ENCODE peak calls at places on chromosomes 12 and 14, in nine cellular contexts. One of them, this sample, is unnamed.

GRCh38 chr14:91219505-91220389 is 24.8 kb downstream of the GPR68 start:
- DNase-seq in NCI-H510A treated with DMSO at 0.1 percent for 48 hours: no peak
- DNase-seq in NCI-H1092: no peak
- DNase-seq in stimulated activated naive CD8-positive, alpha-beta T cell treated with anti-CD3 and anti-CD28 coated beads, Interleukin-15, Interleukin-2, amounts not matched to agents 100 U/mL and 50 U/mL, for 24 hours: no peak
- DNase-seq in non-pigmented ciliary epithelial cell: no peak
- DNase-seq in RPMI7951: no peak
- DNase-seq in HuH-7.5: no peak
- DNase-seq in NCI-H146: no peak
- DNase-seq in T1000: no peak
- DNase-seq in this sample: no peak

GRCh38 chr14:89232366-89233070 is 184.5 kb downstream of the FOXN3 start:
- DNase-seq in NCI-H1092: no peak
- DNase-seq in T1000: no peak
- DNase-seq in non-pigmented ciliary epithelial cell: no peak
- DNase-seq in stimulated activated naive CD8-positive, alpha-beta T cell treated with anti-CD3 and anti-CD28 coated beads, Interleukin-15, Interleukin-2, amounts not matched to agents 100 U/mL and 50 U/mL, for 24 hours: no peak
- DNase-seq in NCI-H146: no peak
- DNase-seq in HuH-7.5: no peak
- DNase-seq in RPMI7951: no peak
- DNase-seq in NCI-H510A treated with DMSO at 0.1 percent for 48 hours: peak
- DNase-seq in this sample: no peak

GRCh38 chr14:81465507-81466228 is 65.5 kb upstream of the STON2 start:
- DNase-seq in NCI-H1092: no peak
- DNase-seq in HuH-7.5: no peak
- DNase-seq in non-pigmented ciliary epithelial cell: no peak
- DNase-seq in stimulated activated naive CD8-positive, alpha-beta T cell treated with anti-CD3 and anti-CD28 coated beads, Interleukin-15, Interleukin-2, amounts not matched to agents 100 U/mL and 50 U/mL, for 24 hours: no peak
- DNase-seq in NCI-H510A treated with DMSO at 0.1 percent for 48 hours: no peak
- DNase-seq in RPMI7951: no peak
- DNase-seq in NCI-H146: no peak
- DNase-seq in T1000: no peak
- DNase-seq in this sample: no peak

GRCh38 chr14:24392327-24393098 is 6.3 kb upstream of the NYNRIN start:
- DNase-seq in non-pigmented ciliary epithelial cell: peak
- DNase-seq in stimulated activated naive CD8-positive, alpha-beta T cell treated with anti-CD3 and anti-CD28 coated beads, Interleukin-15, Interleukin-2, amounts not matched to agents 100 U/mL and 50 U/mL, for 24 hours: no peak
- DNase-seq in NCI-H146: peak
- DNase-seq in T1000: no peak
- DNase-seq in HuH-7.5: no peak
- DNase-seq in NCI-H510A treated with DMSO at 0.1 percent for 48 hours: peak
- DNase-seq in RPMI7951: no peak
- DNase-seq in NCI-H1092: no peak
- DNase-seq in this sample: no peak

GRCh38 chr12:11758838-11759509 is 109.5 kb downstream of the ETV6 start:
- DNase-seq in HuH-7.5: no peak
- DNase-seq in NCI-H146: no peak
- DNase-seq in T1000: no peak
- DNase-seq in RPMI7951: no peak
- DNase-seq in non-pigmented ciliary epithelial cell: no peak
- DNase-seq in stimulated activated naive CD8-positive, alpha-beta T cell treated with anti-CD3 and anti-CD28 coated beads, Interleukin-15, Interleukin-2, amounts not matched to agents 100 U/mL and 50 U/mL, for 24 hours: no peak
- DNase-seq in NCI-H510A treated with DMSO at 0.1 percent for 48 hours: no peak
- DNase-seq in NCI-H1092: no peak
- DNase-seq in this sample: no peak

GRCh38 chr12:123115409-123116111 is 35.3 kb downstream of the PITPNM2 start:
- DNase-seq in NCI-H1092: no peak
- DNase-seq in stimulated activated naive CD8-positive, alpha-beta T cell treated with anti-CD3 and anti-CD28 coated beads, Interleukin-15, Interleukin-2, amounts not matched to agents 100 U/mL and 50 U/mL, for 24 hours: no peak
- DNase-seq in HuH-7.5: no peak
- DNase-seq in NCI-H510A treated with DMSO at 0.1 percent for 48 hours: no peak
- DNase-seq in NCI-H146: no peak
- DNase-seq in RPMI7951: peak
- DNase-seq in T1000: peak
- DNase-seq in non-pigmented ciliary epithelial cell: peak
- DNase-seq in this sample: no peak

GRCh38 chr14:100140452-100141132 is 18.9 kb downstream of the DEGS2 start:
- DNase-seq in non-pigmented ciliary epithelial cell: no peak
- DNase-seq in HuH-7.5: no peak
- DNase-seq in NCI-H1092: no peak
- DNase-seq in T1000: no peak
- DNase-seq in NCI-H146: no peak
- DNase-seq in RPMI7951: peak
- DNase-seq in NCI-H510A treated with DMSO at 0.1 percent for 48 hours: peak
- DNase-seq in stimulated activated naive CD8-positive, alpha-beta T cell treated with anti-CD3 and anti-CD28 coated beads, Interleukin-15, Interleukin-2, amounts not matched to agents 100 U/mL and 50 U/mL, for 24 hours: no peak
- DNase-seq in this sample: no peak

GRCh38 chr12:32047846-32048245 is 58.8 kb upstream of the BICD1 start:
- DNase-seq in NCI-H510A treated with DMSO at 0.1 percent for 48 hours: no peak
- DNase-seq in NCI-H1092: no peak
- DNase-seq in HuH-7.5: no peak
- DNase-seq in stimulated activated naive CD8-positive, alpha-beta T cell treated with anti-CD3 and anti-CD28 coated beads, Interleukin-15, Interleukin-2, amounts not matched to agents 100 U/mL and 50 U/mL, for 24 hours: no peak
- DNase-seq in non-pigmented ciliary epithelial cell: no peak
- DNase-seq in NCI-H146: peak
- DNase-seq in RPMI7951: no peak
- DNase-seq in T1000: no peak
- DNase-seq in this sample: no peak

GRCh38 chr12:65536876-65537661 is 258.6 kb downstream of the MSRB3 start:
- DNase-seq in NCI-H1092: no peak
- DNase-seq in RPMI7951: peak
- DNase-seq in NCI-H510A treated with DMSO at 0.1 percent for 48 hours: no peak
- DNase-seq in T1000: no peak
- DNase-seq in NCI-H146: no peak
- DNase-seq in non-pigmented ciliary epithelial cell: peak
- DNase-seq in HuH-7.5: no peak
- DNase-seq in stimulated activated naive CD8-positive, alpha-beta T cell treated with anti-CD3 and anti-CD28 coated beads, Interleukin-15, Interleukin-2, amounts not matched to agents 100 U/mL and 50 U/mL, for 24 hours: no peak
- DNase-seq in this sample: peak

GRCh38 chr12:120094485-120094884 is 22.1 kb downstream of the RAB35 start:
- DNase-seq in T1000: no peak
- DNase-seq in non-pigmented ciliary epithelial cell: no peak
- DNase-seq in HuH-7.5: no peak
- DNase-seq in NCI-H510A treated with DMSO at 0.1 percent for 48 hours: no peak
- DNase-seq in NCI-H1092: no peak
- DNase-seq in stimulated activated naive CD8-positive, alpha-beta T cell treated with anti-CD3 and anti-CD28 coated beads, Interleukin-15, Interleukin-2, amounts not matched to agents 100 U/mL and 50 U/mL, for 24 hours: no peak
- DNase-seq in NCI-H146: no peak
- DNase-seq in RPMI7951: no peak
- DNase-seq in this sample: no peak

GRCh38 chr14:77601846-77602609 is 14.4 kb downstream of the SPTLC2 start:
- DNase-seq in RPMI7951: no peak
- DNase-seq in NCI-H146: no peak
- DNase-seq in NCI-H1092: no peak
- DNase-seq in non-pigmented ciliary epithelial cell: no peak
- DNase-seq in HuH-7.5: no peak
- DNase-seq in NCI-H510A treated with DMSO at 0.1 percent for 48 hours: no peak
- DNase-seq in T1000: no peak
- DNase-seq in stimulated activated naive CD8-positive, alpha-beta T cell treated with anti-CD3 and anti-CD28 coated beads, Interleukin-15, Interleukin-2, amounts not matched to agents 100 U/mL and 50 U/mL, for 24 hours: no peak
- DNase-seq in this sample: no peak

GRCh38 chr14:64736271-64737131 is 32.3 kb downstream of the PLEKHG3 start:
- DNase-seq in HuH-7.5: no peak
- DNase-seq in NCI-H1092: peak
- DNase-seq in non-pigmented ciliary epithelial cell: no peak
- DNase-seq in NCI-H146: peak
- DNase-seq in T1000: no peak
- DNase-seq in stimulated activated naive CD8-positive, alpha-beta T cell treated with anti-CD3 and anti-CD28 coated beads, Interleukin-15, Interleukin-2, amounts not matched to agents 100 U/mL and 50 U/mL, for 24 hours: no peak
- DNase-seq in RPMI7951: no peak
- DNase-seq in NCI-H510A treated with DMSO at 0.1 percent for 48 hours: peak
- DNase-seq in this sample: no peak

GRCh38 chr14:68466491-68466977 is 326.3 kb downstream of the ZFP36L1 start:
- DNase-seq in NCI-H146: no peak
- DNase-seq in NCI-H510A treated with DMSO at 0.1 percent for 48 hours: no peak
- DNase-seq in NCI-H1092: no peak
- DNase-seq in T1000: no peak
- DNase-seq in HuH-7.5: no peak
- DNase-seq in stimulated activated naive CD8-positive, alpha-beta T cell treated with anti-CD3 and anti-CD28 coated beads, Interleukin-15, Interleukin-2, amounts not matched to agents 100 U/mL and 50 U/mL, for 24 hours: no peak
- DNase-seq in non-pigmented ciliary epithelial cell: peak
- DNase-seq in RPMI7951: peak
- DNase-seq in this sample: no peak

GRCh38 chr12:42135264-42135814 is 9.3 kb downstream of the GXYLT1 start:
- DNase-seq in non-pigmented ciliary epithelial cell: no peak
- DNase-seq in T1000: no peak
- DNase-seq in stimulated activated naive CD8-positive, alpha-beta T cell treated with anti-CD3 and anti-CD28 coated beads, Interleukin-15, Interleukin-2, amounts not matched to agents 100 U/mL and 50 U/mL, for 24 hours: no peak
- DNase-seq in NCI-H510A treated with DMSO at 0.1 percent for 48 hours: no peak
- DNase-seq in NCI-H146: no peak
- DNase-seq in NCI-H1092: no peak
- DNase-seq in RPMI7951: peak
- DNase-seq in HuH-7.5: no peak
- DNase-seq in this sample: no peak

GRCh38 chr12:2739832-2740641 is 54.7 kb upstream of the FKBP4 start:
- DNase-seq in NCI-H510A treated with DMSO at 0.1 percent for 48 hours: no peak
- DNase-seq in NCI-H1092: peak
- DNase-seq in RPMI7951: peak
- DNase-seq in stimulated activated naive CD8-positive, alpha-beta T cell treated with anti-CD3 and anti-CD28 coated beads, Interleukin-15, Interleukin-2, amounts not matched to agents 100 U/mL and 50 U/mL, for 24 hours: no peak
- DNase-seq in HuH-7.5: no peak
- DNase-seq in T1000: peak
- DNase-seq in NCI-H146: no peak
- DNase-seq in non-pigmented ciliary epithelial cell: no peak
- DNase-seq in this sample: peak

GRCh38 chr12:12903642-12904609 is 12.6 kb downstream of the GPRC5A start:
- DNase-seq in NCI-H1092: no peak
- DNase-seq in T1000: no peak
- DNase-seq in non-pigmented ciliary epithelial cell: no peak
- DNase-seq in RPMI7951: no peak
- DNase-seq in HuH-7.5: no peak
- DNase-seq in stimulated activated naive CD8-positive, alpha-beta T cell treated with anti-CD3 and anti-CD28 coated beads, Interleukin-15, Interleukin-2, amounts not matched to agents 100 U/mL and 50 U/mL, for 24 hours: no peak
- DNase-seq in NCI-H146: no peak
- DNase-seq in NCI-H510A treated with DMSO at 0.1 percent for 48 hours: no peak
- DNase-seq in this sample: no peak

GRCh38 chr12:32586390-32586789 is 92.7 kb upstream of the DNM1L start:
- DNase-seq in stimulated activated naive CD8-positive, alpha-beta T cell treated with anti-CD3 and anti-CD28 coated beads, Interleukin-15, Interleukin-2, amounts not matched to agents 100 U/mL and 50 U/mL, for 24 hours: peak
- DNase-seq in NCI-H1092: no peak
- DNase-seq in T1000: peak
- DNase-seq in HuH-7.5: no peak
- DNase-seq in RPMI7951: peak
- DNase-seq in NCI-H510A treated with DMSO at 0.1 percent for 48 hours: no peak
- DNase-seq in non-pigmented ciliary epithelial cell: peak
- DNase-seq in NCI-H146: no peak
- DNase-seq in this sample: no peak

GRCh38 chr12:104063712-104064030 is 660 bp upstream of the HCFC2 start:
- DNase-seq in T1000: no peak
- DNase-seq in RPMI7951: peak
- DNase-seq in NCI-H146: peak
- DNase-seq in HuH-7.5: no peak
- DNase-seq in NCI-H510A treated with DMSO at 0.1 percent for 48 hours: no peak
- DNase-seq in NCI-H1092: no peak
- DNase-seq in stimulated activated naive CD8-positive, alpha-beta T cell treated with anti-CD3 and anti-CD28 coated beads, Interleukin-15, Interleukin-2, amounts not matched to agents 100 U/mL and 50 U/mL, for 24 hours: no peak
- DNase-seq in non-pigmented ciliary epithelial cell: no peak
- DNase-seq in this sample: no peak

GRCh38 chr12:118402251-118402650 is 25.9 kb downstream of the SUDS3 start:
- DNase-seq in NCI-H1092: no peak
- DNase-seq in stimulated activated naive CD8-positive, alpha-beta T cell treated with anti-CD3 and anti-CD28 coated beads, Interleukin-15, Interleukin-2, amounts not matched to agents 100 U/mL and 50 U/mL, for 24 hours: no peak
- DNase-seq in non-pigmented ciliary epithelial cell: peak
- DNase-seq in NCI-H510A treated with DMSO at 0.1 percent for 48 hours: no peak
- DNase-seq in T1000: no peak
- DNase-seq in NCI-H146: no peak
- DNase-seq in RPMI7951: peak
- DNase-seq in HuH-7.5: no peak
- DNase-seq in this sample: no peak

GRCh38 chr14:60656755-60657608 is 7.7 kb upstream of the SIX1 start:
- DNase-seq in RPMI7951: peak
- DNase-seq in non-pigmented ciliary epithelial cell: no peak
- DNase-seq in NCI-H146: peak
- DNase-seq in stimulated activated naive CD8-positive, alpha-beta T cell treated with anti-CD3 and anti-CD28 coated beads, Interleukin-15, Interleukin-2, amounts not matched to agents 100 U/mL and 50 U/mL, for 24 hours: peak
- DNase-seq in HuH-7.5: peak
- DNase-seq in NCI-H1092: peak
- DNase-seq in T1000: no peak
- DNase-seq in NCI-H510A treated with DMSO at 0.1 percent for 48 hours: peak
- DNase-seq in this sample: peak

GRCh38 chr14:64605926-64606685 is 56.3 kb downstream of the PPP1R36 start:
- DNase-seq in non-pigmented ciliary epithelial cell: no peak
- DNase-seq in NCI-H510A treated with DMSO at 0.1 percent for 48 hours: no peak
- DNase-seq in HuH-7.5: no peak
- DNase-seq in T1000: no peak
- DNase-seq in NCI-H1092: no peak
- DNase-seq in stimulated activated naive CD8-positive, alpha-beta T cell treated with anti-CD3 and anti-CD28 coated beads, Interleukin-15, Interleukin-2, amounts not matched to agents 100 U/mL and 50 U/mL, for 24 hours: no peak
- DNase-seq in NCI-H146: no peak
- DNase-seq in RPMI7951: peak
- DNase-seq in this sample: no peak

GRCh38 chr14:24277606-24278321 is 6.4 kb upstream of the RABGGTA start:
- DNase-seq in stimulated activated naive CD8-positive, alpha-beta T cell treated with anti-CD3 and anti-CD28 coated beads, Interleukin-15, Interleukin-2, amounts not matched to agents 100 U/mL and 50 U/mL, for 24 hours: peak
- DNase-seq in non-pigmented ciliary epithelial cell: no peak
- DNase-seq in HuH-7.5: no peak
- DNase-seq in RPMI7951: no peak
- DNase-seq in NCI-H146: no peak
- DNase-seq in T1000: no peak
- DNase-seq in NCI-H1092: no peak
- DNase-seq in NCI-H510A treated with DMSO at 0.1 percent for 48 hours: no peak
- DNase-seq in this sample: no peak

GRCh38 chr14:68623307-68623706 is 169.6 kb downstream of the ZFP36L1 start:
- DNase-seq in T1000: no peak
- DNase-seq in NCI-H146: no peak
- DNase-seq in stimulated activated naive CD8-positive, alpha-beta T cell treated with anti-CD3 and anti-CD28 coated beads, Interleukin-15, Interleukin-2, amounts not matched to agents 100 U/mL and 50 U/mL, for 24 hours: no peak
- DNase-seq in NCI-H510A treated with DMSO at 0.1 percent for 48 hours: no peak
- DNase-seq in RPMI7951: no peak
- DNase-seq in NCI-H1092: no peak
- DNase-seq in non-pigmented ciliary epithelial cell: no peak
- DNase-seq in HuH-7.5: no peak
- DNase-seq in this sample: no peak

GRCh38 chr12:19572920-19573558 is 133.7 kb downstream of the AEBP2 start:
- DNase-seq in NCI-H510A treated with DMSO at 0.1 percent for 48 hours: peak
- DNase-seq in NCI-H146: peak
- DNase-seq in non-pigmented ciliary epithelial cell: peak
- DNase-seq in HuH-7.5: peak
- DNase-seq in stimulated activated naive CD8-positive, alpha-beta T cell treated with anti-CD3 and anti-CD28 coated beads, Interleukin-15, Interleukin-2, amounts not matched to agents 100 U/mL and 50 U/mL, for 24 hours: peak
- DNase-seq in NCI-H1092: peak
- DNase-seq in T1000: no peak
- DNase-seq in RPMI7951: peak
- DNase-seq in this sample: no peak

GRCh38 chr12:12384601-12385321 is 27.9 kb downstream of the BORCS5 start:
- DNase-seq in NCI-H510A treated with DMSO at 0.1 percent for 48 hours: no peak
- DNase-seq in RPMI7951: no peak
- DNase-seq in T1000: no peak
- DNase-seq in NCI-H1092: no peak
- DNase-seq in NCI-H146: peak
- DNase-seq in HuH-7.5: peak
- DNase-seq in stimulated activated naive CD8-positive, alpha-beta T cell treated with anti-CD3 and anti-CD28 coated beads, Interleukin-15, Interleukin-2, amounts not matched to agents 100 U/mL and 50 U/mL, for 24 hours: peak
- DNase-seq in non-pigmented ciliary epithelial cell: no peak
- DNase-seq in this sample: no peak

GRCh38 chr14:39034481-39035296 is 68.3 kb downstream of the SEC23A start:
- DNase-seq in NCI-H1092: no peak
- DNase-seq in HuH-7.5: no peak
- DNase-seq in stimulated activated naive CD8-positive, alpha-beta T cell treated with anti-CD3 and anti-CD28 coated beads, Interleukin-15, Interleukin-2, amounts not matched to agents 100 U/mL and 50 U/mL, for 24 hours: no peak
- DNase-seq in NCI-H146: peak
- DNase-seq in non-pigmented ciliary epithelial cell: no peak
- DNase-seq in RPMI7951: no peak
- DNase-seq in T1000: no peak
- DNase-seq in NCI-H510A treated with DMSO at 0.1 percent for 48 hours: peak
- DNase-seq in this sample: no peak

GRCh38 chr12:50845021-50845647 is 2.4 kb downstream of the TMPRSS12 start:
- DNase-seq in HuH-7.5: no peak
- DNase-seq in NCI-H146: no peak
- DNase-seq in T1000: no peak
- DNase-seq in RPMI7951: no peak
- DNase-seq in NCI-H510A treated with DMSO at 0.1 percent for 48 hours: no peak
- DNase-seq in NCI-H1092: no peak
- DNase-seq in stimulated activated naive CD8-positive, alpha-beta T cell treated with anti-CD3 and anti-CD28 coated beads, Interleukin-15, Interleukin-2, amounts not matched to agents 100 U/mL and 50 U/mL, for 24 hours: no peak
- DNase-seq in non-pigmented ciliary epithelial cell: no peak
- DNase-seq in this sample: no peak

GRCh38 chr12:111826316-111826715 is 15.7 kb upstream of the MAPKAPK5 start:
- DNase-seq in stimulated activated naive CD8-positive, alpha-beta T cell treated with anti-CD3 and anti-CD28 coated beads, Interleukin-15, Interleukin-2, amounts not matched to agents 100 U/mL and 50 U/mL, for 24 hours: no peak
- DNase-seq in HuH-7.5: no peak
- DNase-seq in NCI-H510A treated with DMSO at 0.1 percent for 48 hours: no peak
- DNase-seq in NCI-H146: no peak
- DNase-seq in non-pigmented ciliary epithelial cell: no peak
- DNase-seq in NCI-H1092: no peak
- DNase-seq in RPMI7951: no peak
- DNase-seq in T1000: no peak
- DNase-seq in this sample: no peak

GRCh38 chr14:64682173-64682710 is 22.0 kb upstream of the PLEKHG3 start:
- DNase-seq in non-pigmented ciliary epithelial cell: no peak
- DNase-seq in NCI-H1092: no peak
- DNase-seq in RPMI7951: peak
- DNase-seq in T1000: no peak
- DNase-seq in HuH-7.5: no peak
- DNase-seq in NCI-H146: no peak
- DNase-seq in NCI-H510A treated with DMSO at 0.1 percent for 48 hours: no peak
- DNase-seq in stimulated activated naive CD8-positive, alpha-beta T cell treated with anti-CD3 and anti-CD28 coated beads, Interleukin-15, Interleukin-2, amounts not matched to agents 100 U/mL and 50 U/mL, for 24 hours: no peak
- DNase-seq in this sample: no peak

GRCh38 chr12:67661311-67662011 is 12.9 kb downstream of the DYRK2 start:
- DNase-seq in non-pigmented ciliary epithelial cell: no peak
- DNase-seq in RPMI7951: peak
- DNase-seq in NCI-H146: no peak
- DNase-seq in NCI-H510A treated with DMSO at 0.1 percent for 48 hours: no peak
- DNase-seq in T1000: no peak
- DNase-seq in HuH-7.5: no peak
- DNase-seq in stimulated activated naive CD8-positive, alpha-beta T cell treated with anti-CD3 and anti-CD28 coated beads, Interleukin-15, Interleukin-2, amounts not matched to agents 100 U/mL and 50 U/mL, for 24 hours: no peak
- DNase-seq in NCI-H1092: no peak
- DNase-seq in this sample: no peak

GRCh38 chr14:61322011-61322798 is 826 bp downstream of the PRKCH start:
- DNase-seq in HuH-7.5: no peak
- DNase-seq in NCI-H1092: no peak
- DNase-seq in stimulated activated naive CD8-positive, alpha-beta T cell treated with anti-CD3 and anti-CD28 coated beads, Interleukin-15, Interleukin-2, amounts not matched to agents 100 U/mL and 50 U/mL, for 24 hours: peak
- DNase-seq in NCI-H146: peak
- DNase-seq in NCI-H510A treated with DMSO at 0.1 percent for 48 hours: no peak
- DNase-seq in T1000: no peak
- DNase-seq in RPMI7951: no peak
- DNase-seq in non-pigmented ciliary epithelial cell: no peak
- DNase-seq in this sample: no peak